ENCODE peak calls at places on chromosomes 11 and 22, in ten cellular contexts. N is neural crest cell, K is H9, J is fibroblast of lung, E is GM12864, S is ascending aorta, C is RWPE1, U is WTC11, W is PC-3, X is kidney epithelial cell. L is an unnamed sample.

GRCh38 chr11:67405688-67406339 is 1.9 kb downstream of the TBC1D10C start:
- DNase-seq in N (no peak), S (no peak), C (no peak), E (no peak), W (no peak), U (no peak), X (no peak), J (no peak), K (no peak), L (no peak)

GRCh38 chr11:69930081-69931059 is 111.2 kb upstream of the FGF3 start:
- DNase-seq in J (no peak), N (no peak), S (peak; percentile 4), E (no peak), C (no peak), K (no peak), W (no peak), U (peak; percentile 6), X (no peak), L (no peak)

GRCh38 chr11:70428701-70429427 is 30.5 kb downstream of the CTTN start:
- DNase-seq in K (no peak), U (no peak), X (no peak), E (no peak), W (no peak), J (no peak), C (no peak), N (no peak), S (no peak), L (no peak)

GRCh38 chr11:3984896-3985295 is 109.7 kb upstream of the RRM1 start:
- DNase-seq in W (no peak), C (no peak), E (no peak), K (peak; percentile 24), J (peak; percentile 8), X (no peak), N (no peak), S (no peak), U (peak; percentile 28), L (no peak)

GRCh38 chr11:134562941-134563471 is 151.0 kb upstream of the B3GAT1 start:
- DNase-seq in E (no peak), K (no peak), U (no peak), X (no peak), S (no peak), J (no peak), C (no peak), W (no peak), N (no peak), L (no peak)

GRCh38 chr11:33869511-33870422 is 22.1 kb downstream of the LMO2 start:
- DNase-seq in U (peak; percentile 43), C (peak; percentile 14), W (peak; percentile 21), J (peak; percentile 25), K (peak; percentile 47), S (no peak), N (peak; percentile 33), X (no peak), E (no peak), L (peak; percentile 28)

GRCh38 chr22:23274146-23274526 is 93.8 kb downstream of the BCR start:
- DNase-seq in K (no peak), X (no peak), C (no peak), U (no peak), E (no peak), W (no peak), S (no peak), N (no peak), J (no peak), L (no peak)

GRCh38 chr11:114553642-114554041 is 6.0 kb downstream of the NXPE1 start:
- DNase-seq in W (peak; percentile 32), X (no peak), E (no peak), K (no peak), J (no peak), S (no peak), C (no peak), U (no peak), N (no peak), L (no peak)

GRCh38 chr22:27776410-27776958 is 25.1 kb downstream of the MN1 start:
- DNase-seq in X (no peak), E (no peak), J (peak; percentile 70), S (no peak), U (no peak), W (no peak), N (peak; percentile 22), C (no peak), K (no peak), L (no peak)

GRCh38 chr11:64844330-64845124 is at the start of gene CDC42BPG:
- DNase-seq in X (no peak), S (no peak), C (peak; percentile 83), K (peak; percentile 91), N (peak; percentile 58), U (peak; percentile 89), J (peak; percentile 53), E (no peak), W (peak; percentile 95), L (peak; percentile 75)

GRCh38 chr11:116700586-116701220 is 72.1 kb downstream of the BUD13 start:
- DNase-seq in C (no peak), J (no peak), N (no peak), U (no peak), E (no peak), S (no peak), K (peak; percentile 5), W (no peak), X (no peak), L (no peak)

GRCh38 chr11:9972917-9973504 is 309.1 kb downstream of the SWAP70 start:
- DNase-seq in N (no peak), J (peak; percentile 39), E (peak; percentile 25), K (no peak), W (peak; percentile 72), C (peak; percentile 49), X (no peak), U (no peak), S (no peak), L (no peak)

GRCh38 chr11:7154881-7155344 is 66.1 kb downstream of the RBMXL2 start:
- DNase-seq in S (no peak), X (no peak), K (no peak), C (no peak), U (no peak), W (no peak), E (no peak), J (no peak), N (no peak), L (no peak)

GRCh38 chr22:43343262-43343988 is at the start of gene SCUBE1:
- DNase-seq in W (peak; percentile 13), S (no peak), U (peak; percentile 79), N (peak; percentile 65), J (peak; percentile 25), E (no peak), X (no peak), C (peak; percentile 51), K (peak; percentile 84), L (peak; percentile 67)

GRCh38 chr11:9878936-9879335 is 215.1 kb downstream of the SWAP70 start:
- DNase-seq in X (no peak), S (no peak), E (no peak), W (no peak), K (no peak), J (no peak), C (no peak), N (no peak), U (no peak), L (no peak)

GRCh38 chr11:58193403-58193802 is 4.5 kb downstream of the OR9Q2 start:
- DNase-seq in X (no peak), C (no peak), W (no peak), N (no peak), U (no peak), E (no peak), S (no peak), J (no peak), K (no peak), L (no peak)

GRCh38 chr22:36166518-36167220 is 6.1 kb upstream of the APOL3 start:
- DNase-seq in W (no peak), S (no peak), U (no peak), J (no peak), X (no peak), K (no peak), N (no peak), C (no peak), E (no peak), L (no peak)

DNA sequence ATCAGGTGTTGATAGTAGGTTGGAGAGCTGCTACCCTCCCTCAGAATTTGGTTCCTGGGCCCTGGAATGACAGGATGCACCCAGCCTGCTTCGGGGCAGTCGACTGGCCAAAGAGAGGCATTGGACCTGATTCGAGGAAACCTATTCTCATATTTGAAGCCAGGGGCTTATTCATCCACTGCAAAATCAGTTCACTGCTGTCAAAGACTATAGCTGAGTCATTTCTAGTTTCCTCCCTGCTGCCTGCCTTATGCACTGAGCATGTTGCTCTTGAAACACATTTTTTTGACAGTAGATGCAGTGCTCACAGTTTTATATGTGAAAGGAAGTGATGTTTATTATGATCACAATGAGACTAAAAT is 565.4 kb downstream of the ETS1 start:
- DNase-seq in W (peak; percentile 39), J (peak; percentile 78), U (no peak), E (no peak), S (no peak), K (no peak), X (no peak), N (no peak), C (no peak), L (no peak)
- TF ChIP-seq CTCF in W (no peak), J (no peak), U (no peak), E (no peak), S (no peak), K (peak; percentile 6), X (no peak), N (no peak), C (no peak), L (no peak)

GRCh38 chr22:32205974-32206773 is 1.3 kb upstream of the RFPL2 start:
- DNase-seq in E (no peak), J (no peak), K (peak; percentile 70), N (peak; percentile 25), X (no peak), S (no peak), U (peak; percentile 68), C (no peak), W (no peak), L (no peak)
- TF ChIP-seq CTCF in E (no peak), J (no peak), K (peak; percentile 28), N (peak; percentile 34), X (no peak), S (no peak), U (peak; percentile 28), C (no peak), W (no peak), L (no peak)

DNA sequence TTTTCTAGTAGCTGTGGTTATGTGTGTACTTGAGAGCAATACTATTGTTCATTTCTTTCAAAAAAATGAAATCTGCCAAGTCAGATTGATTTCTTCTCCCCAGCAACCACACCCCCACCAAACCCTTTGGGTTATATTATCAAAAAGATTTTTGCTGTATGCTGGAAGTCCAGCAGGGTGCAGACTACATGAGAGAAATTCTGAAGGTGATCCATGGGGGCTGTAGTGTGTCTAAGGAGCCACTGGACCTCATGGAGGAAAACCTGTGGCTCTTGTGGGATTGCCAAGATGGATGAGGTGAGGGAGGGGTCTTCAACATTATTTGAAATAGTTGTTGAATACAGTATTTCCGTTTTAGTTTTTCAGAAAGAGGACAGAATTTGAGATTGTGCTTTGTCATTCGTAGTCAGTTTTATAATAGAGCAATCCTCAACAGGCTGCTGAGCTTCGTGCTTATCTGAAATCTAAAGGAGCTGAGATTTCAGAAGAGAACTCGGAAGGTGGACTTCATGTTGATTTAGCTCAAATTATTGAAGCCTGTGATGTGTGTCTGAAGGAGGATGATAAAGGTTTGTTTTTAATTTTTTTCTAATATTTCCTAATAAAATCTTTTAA is 3.1 kb downstream of the EIF3M start:
- DNase-seq in W (peak; percentile 55), U (no peak), E (no peak), J (peak; percentile 16), N (no peak), X (no peak), C (peak; percentile 30), S (no peak), K (no peak), L (no peak)
- TF ChIP-seq CTCF in W (peak; percentile 63), U (no peak), E (peak; percentile 23), J (peak; percentile 34), N (peak; percentile 41), X (peak; percentile 35), C (no peak), S (no peak), K (peak; percentile 23), L (peak; percentile 16)

GRCh38 chr11:76918941-76919386 is 58.2 kb downstream of the ACER3 start:
- DNase-seq in W (peak; percentile 82), E (peak; percentile 19), U (no peak), C (peak; percentile 32), X (peak; percentile 21), K (no peak), N (no peak), S (no peak), J (peak; percentile 53), L (no peak)
- TF ChIP-seq CTCF in W (peak; percentile 94), E (peak; percentile 71), U (peak; percentile 35), C (peak; percentile 71), X (peak; percentile 75), K (peak; percentile 80), N (peak; percentile 79), S (peak; percentile 36), J (peak; percentile 80), L (peak; percentile 74)